ENCODE peak calls at places on chromosomes 3 and 15, in four cellular contexts. B, P, R and Y are unnamed samples.

GRCh38 chr3:27224197-27224596 is 145.0 kb downstream of the NEK10 start:
- DNase-seq in B (no peak), R (no peak), P (peak), Y (no peak)

GRCh38 chr3:81244196-81244595 is 517.2 kb downstream of the GBE1 start:
- DNase-seq in P (no peak), B (no peak), R (no peak), Y (no peak)

GRCh38 chr3:115792206-115792955 is 169.1 kb downstream of the GAP43 start:
- DNase-seq in P (no peak), R (peak), B (no peak), Y (peak)

GRCh38 chr3:45145681-45146614 is at the start of gene CDCP1:
- DNase-seq in R (no peak), B (peak), P (no peak), Y (no peak)

GRCh38 chr3:148971819-148972218 is 19.5 kb upstream of the GYG1 start:
- DNase-seq in B (no peak), R (peak), P (no peak), Y (no peak)

GRCh38 chr3:50567386-50568182 is at the start of gene C3orf18:
- DNase-seq in B (peak), R (peak), P (peak), Y (peak)

GRCh38 chr15:29550834-29551465 is 271.3 kb downstream of the TJP1 start:
- DNase-seq in B (no peak), P (no peak), R (no peak), Y (no peak)

GRCh38 chr3:15361494-15362214 is 29.3 kb upstream of the SH3BP5 start:
- DNase-seq in B (no peak), R (no peak), P (no peak), Y (peak)

GRCh38 chr3:197807969-197808587 is 17.0 kb downstream of the LRCH3 start:
- DNase-seq in B (no peak), P (no peak), R (no peak), Y (no peak)

GRCh38 chr3:168157903-168158302 is 62.2 kb upstream of the GOLIM4 start:
- DNase-seq in R (no peak), P (no peak), B (no peak), Y (no peak)

GRCh38 chr3:63043631-63044030 is 168.4 kb upstream of the CADPS start:
- DNase-seq in B (peak), R (no peak), P (no peak), Y (peak)

GRCh38 chr3:33278106-33278672 is 947 bp downstream of the FBXL2 start:
- DNase-seq in B (peak), P (no peak), R (peak), Y (peak)

GRCh38 chr3:58021962-58022361 is 13.7 kb downstream of the FLNB start:
- DNase-seq in B (no peak), R (no peak), P (no peak), Y (no peak)

GRCh38 chr3:58020740-58021071 is 12.5 kb downstream of the FLNB start:
- DNase-seq in R (no peak), B (no peak), P (no peak), Y (no peak)

GRCh38 chr3:58021072-58021959 is 13.1 kb downstream of the FLNB start:
- DNase-seq in R (no peak), P (no peak), B (no peak), Y (no peak)

GRCh38 chr3:58023536-58023935 is 15.3 kb downstream of the FLNB start:
- DNase-seq in R (no peak), B (no peak), P (no peak), Y (no peak)

DNA sequence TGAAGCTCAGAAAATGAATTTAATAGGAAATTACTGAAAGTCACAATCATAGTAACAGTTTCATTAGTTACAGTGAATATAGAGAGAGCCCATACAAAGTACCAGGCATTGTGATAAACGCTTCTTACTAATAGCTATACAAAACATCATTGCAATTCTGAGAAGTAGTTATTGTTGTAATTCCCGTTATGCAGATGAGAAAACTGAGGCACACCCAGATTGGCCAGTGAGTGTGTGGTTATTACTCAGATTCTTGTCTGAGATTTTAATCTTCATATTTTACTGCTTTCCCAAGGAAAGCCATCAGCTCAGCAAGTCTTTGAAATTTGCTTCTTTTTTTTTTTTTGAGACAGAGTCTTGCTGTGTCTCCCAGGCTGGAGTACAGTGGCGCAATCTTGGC is 14.3 kb downstream of the FLNB start:
- DNase-seq in B (no peak), P (no peak), R (no peak), Y (no peak)
- H3K27ac ChIP-seq in B (peak), P (no peak), R (no peak), Y (no peak)

GRCh38 chr3:88061749-88062148 is 2.7 kb downstream of the ZNF654 start:
- DNase-seq in P (no peak), R (no peak), B (no peak), Y (no peak)

GRCh38 chr3:88059380-88060160 is 515 bp downstream of the ZNF654 start:
- DNase-seq in P (no peak), B (peak), R (no peak), Y (no peak)

GRCh38 chr3:88058593-88059379 is at the start of the genes CGGBP1 and ZNF654:
- DNase-seq in B (peak), R (peak), P (peak), Y (peak)

GRCh38 chr3:88058322-88058592 is 548 bp downstream of the CGGBP1 start:
- DNase-seq in P (no peak), B (no peak), R (no peak), Y (no peak)

GRCh38 chr3:88057650-88058321 is 1.0 kb downstream of the CGGBP1 start:
- DNase-seq in R (peak), P (no peak), B (no peak), Y (peak)
- H3K27ac ChIP-seq in R (peak), P (peak), B (peak), Y (peak)

GRCh38 chr3:112132088-112132487 is 960 bp downstream of the GCSAM start:
- DNase-seq in R (no peak), P (no peak), B (no peak), Y (no peak)

GRCh38 chr3:112133606-112134334 is 722 bp upstream of the GCSAM start:
- DNase-seq in B (no peak), P (no peak), R (no peak), Y (no peak)

GRCh38 chr3:112132554-112132953 is 494 bp downstream of the GCSAM start:
- DNase-seq in R (no peak), B (no peak), P (no peak), Y (no peak)

GRCh38 chr3:112134335-112135124 is 1.5 kb upstream of the GCSAM start:
- DNase-seq in P (no peak), R (peak), B (no peak), Y (no peak)

DNA sequence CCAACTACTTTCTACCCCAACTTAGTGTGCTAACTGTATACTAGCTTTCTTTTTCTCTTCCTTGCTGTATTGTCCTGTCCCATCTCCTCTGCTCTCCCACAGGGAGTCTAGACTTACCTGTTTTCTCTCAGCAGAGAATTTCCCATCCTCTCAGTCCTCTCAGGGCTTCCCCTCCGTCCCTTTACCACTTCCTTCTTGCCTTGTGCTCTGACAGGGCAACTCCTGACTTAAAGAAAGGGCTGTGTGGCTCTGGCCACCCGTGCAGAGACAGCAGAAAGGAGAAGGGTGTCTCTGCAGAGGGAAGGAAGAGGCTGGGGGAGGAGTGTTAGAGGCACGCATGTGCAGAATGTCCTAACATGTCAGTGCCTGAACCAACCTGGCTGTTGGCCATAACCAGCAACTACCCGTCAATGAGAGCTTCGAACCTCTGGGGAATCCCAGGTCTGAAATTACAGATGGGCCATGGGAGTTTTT is at the start of gene GCSAM:
- DNase-seq in R (no peak), B (peak), P (peak), Y (no peak)
- H3K27ac ChIP-seq in R (no peak), B (peak), P (no peak), Y (no peak)

DNA sequence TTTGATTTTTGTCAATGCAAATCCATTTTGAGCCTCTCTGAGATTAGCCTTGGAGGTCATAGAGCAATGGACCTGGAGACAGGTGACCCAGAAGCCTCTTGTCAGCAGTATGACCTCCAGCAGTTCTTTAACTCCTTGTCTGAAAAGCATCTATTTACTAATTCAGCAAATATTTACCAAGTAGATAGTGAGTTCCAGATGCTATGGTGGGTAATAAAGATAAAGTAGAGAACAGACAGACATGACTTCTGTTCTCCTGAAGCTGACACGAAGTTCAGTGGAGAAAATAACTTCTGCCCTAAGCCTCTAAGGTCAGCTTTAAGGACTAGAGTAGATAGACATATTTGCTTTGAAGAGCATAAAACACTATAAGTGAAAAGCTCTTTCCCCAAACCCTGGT is 26.6 kb downstream of the SEMA6D start:
- DNase-seq in P (no peak), R (no peak), B (no peak), Y (no peak)
- H3K27ac ChIP-seq in P (no peak), R (no peak), B (no peak), Y (no peak)

DNA sequence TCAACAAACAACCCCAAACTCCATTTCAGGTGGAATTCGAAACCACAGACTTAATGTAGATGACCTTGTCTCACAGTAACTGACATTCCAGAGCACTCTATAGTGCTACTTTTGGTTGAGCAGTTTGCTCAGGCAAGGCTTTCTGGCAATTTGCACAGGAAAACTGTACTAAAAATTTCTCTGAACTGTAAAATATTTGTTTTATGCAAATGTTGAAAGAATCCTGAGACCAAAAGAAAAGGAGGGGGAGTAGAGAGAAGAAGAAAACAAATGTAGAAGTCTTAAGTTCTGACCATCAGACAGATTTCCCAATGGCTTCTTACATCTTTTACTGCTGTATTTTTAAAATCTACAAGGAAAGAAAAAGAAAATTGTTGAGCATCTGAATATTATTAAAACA is 53.5 kb downstream of the DTWD1 start:
- DNase-seq in R (no peak), B (no peak), P (no peak), Y (no peak)
- H3K27ac ChIP-seq in R (no peak), B (no peak), P (no peak), Y (peak)